ENCODE peak calls at places on chromosomes 6 and 20, in four cellular contexts. X, Y, N and M are unnamed samples.

GRCh38 chr6:154347981-154348380 is 8.6 kb downstream of the IPCEF1 start:
- DNase-seq in Y (no peak), N (no peak), X (no peak), M (no peak)

GRCh38 chr6:149244105-149244504 is 73.4 kb upstream of the TAB2 start:
- DNase-seq in X (no peak), Y (no peak), N (no peak), M (no peak)

GRCh38 chr20:5996765-5997164 is 46.3 kb downstream of the MCM8 start:
- DNase-seq in N (no peak), X (no peak), Y (no peak), M (no peak)

GRCh38 chr6:39821739-39822532 is 29.8 kb downstream of the DAAM2 start:
- DNase-seq in Y (no peak), X (no peak), N (peak), M (no peak)

GRCh38 chr6:12077021-12077420 is 64.9 kb downstream of the HIVEP1 start:
- DNase-seq in X (no peak), N (no peak), Y (no peak), M (no peak)

GRCh38 chr6:74128536-74128935 is 432.5 kb downstream of the CD109 start:
- DNase-seq in Y (no peak), N (no peak), X (no peak), M (no peak)

GRCh38 chr6:30742316-30743098 is at the start of gene FLOT1:
- DNase-seq in N (peak), X (peak), Y (peak), M (no peak)

GRCh38 chr6:36610576-36611336 is 16.6 kb downstream of the SRSF3 start:
- DNase-seq in Y (no peak), N (no peak), X (no peak), M (no peak)

GRCh38 chr6:98835149-98836024 is 1.0 kb downstream of the POU3F2 start:
- DNase-seq in X (no peak), N (no peak), Y (peak), M (no peak)

GRCh38 chr6:85537055-85537494 is 56.6 kb downstream of the SNX14 start:
- DNase-seq in X (no peak), Y (peak), N (no peak), M (no peak)

GRCh38 chr20:59342017-59342957 is 41.9 kb downstream of the EDN3 start:
- DNase-seq in N (no peak), Y (peak), X (no peak), M (no peak)

GRCh38 chr6:142275146-142276006 is 26.4 kb upstream of the ADGRG6 start:
- DNase-seq in Y (no peak), N (no peak), X (no peak), M (no peak)

GRCh38 chr6:2999005-2999620 is 581 bp upstream of the NQO2 start:
- DNase-seq in N (no peak), X (no peak), Y (peak), M (peak)

GRCh38 chr6:36118550-36119107 is 11.7 kb upstream of the MAPK13 start:
- DNase-seq in X (no peak), Y (no peak), N (no peak), M (peak)

GRCh38 chr6:816510-817084 is 123.7 kb upstream of the EXOC2 start:
- DNase-seq in N (no peak), Y (no peak), X (no peak), M (no peak)

GRCh38 chr6:48069280-48069679 is 41.7 kb downstream of the PTCHD4 start:
- DNase-seq in N (no peak), X (no peak), Y (no peak), M (no peak)

GRCh38 chr20:13915244-13915643 is 75.2 kb downstream of the SEL1L2 start:
- DNase-seq in N (no peak), X (no peak), Y (no peak), M (no peak)

GRCh38 chr6:101931766-101932165 is 538.3 kb downstream of the GRIK2 start:
- DNase-seq in N (no peak), Y (peak), X (peak), M (no peak)

GRCh38 chr20:5663396-5663795 is 86.8 kb upstream of the SHLD1 start:
- DNase-seq in Y (no peak), X (no peak), N (no peak), M (no peak)

GRCh38 chr20:7829031-7829430 is 111.2 kb downstream of the HAO1 start:
- DNase-seq in X (no peak), N (no peak), Y (no peak), M (no peak)

GRCh38 chr6:168035661-168036616 is 38.5 kb downstream of the KIF25 start:
- DNase-seq in Y (peak), N (no peak), X (no peak), M (no peak)

GRCh38 chr6:33976425-33977360 is 169.2 kb downstream of the GRM4 start:
- DNase-seq in X (no peak), Y (no peak), N (no peak), M (no peak)

GRCh38 chr6:149202100-149202499 is 115.4 kb upstream of the TAB2 start:
- DNase-seq in Y (no peak), N (no peak), X (no peak), M (no peak)

GRCh38 chr6:34389034-34389433 is 3.4 kb downstream of the NUDT3 start:
- DNase-seq in Y (no peak), N (no peak), X (no peak), M (no peak)

GRCh38 chr6:96301781-96302180 is 219.8 kb upstream of the UFL1 start:
- DNase-seq in X (peak), N (no peak), Y (peak), M (no peak)

GRCh38 chr6:42891199-42891722 is 11.8 kb downstream of the RPL7L1 start:
- DNase-seq in X (no peak), Y (no peak), N (no peak), M (no peak)

GRCh38 chr6:16787128-16787685 is 25.9 kb upstream of the ATXN1 start:
- DNase-seq in N (no peak), Y (peak), X (no peak), M (no peak)

GRCh38 chr20:2752631-2753455 is 47.6 kb downstream of the CPXM1 start:
- DNase-seq in Y (peak), N (no peak), X (no peak), M (no peak)

GRCh38 chr20:60365063-60365640 is 406.9 kb downstream of the CDH26 start:
- DNase-seq in Y (no peak), X (no peak), N (no peak), M (no peak)

GRCh38 chr20:60363698-60364097 is 405.5 kb downstream of the CDH26 start:
- DNase-seq in N (no peak), X (no peak), Y (no peak), M (no peak)

GRCh38 chr20:60361761-60362410 is 403.7 kb downstream of the CDH26 start:
- DNase-seq in X (no peak), N (no peak), Y (no peak), M (no peak)

GRCh38 chr20:60365882-60366281 is 407.7 kb downstream of the CDH26 start:
- DNase-seq in Y (peak), N (no peak), X (no peak), M (no peak)

DNA sequence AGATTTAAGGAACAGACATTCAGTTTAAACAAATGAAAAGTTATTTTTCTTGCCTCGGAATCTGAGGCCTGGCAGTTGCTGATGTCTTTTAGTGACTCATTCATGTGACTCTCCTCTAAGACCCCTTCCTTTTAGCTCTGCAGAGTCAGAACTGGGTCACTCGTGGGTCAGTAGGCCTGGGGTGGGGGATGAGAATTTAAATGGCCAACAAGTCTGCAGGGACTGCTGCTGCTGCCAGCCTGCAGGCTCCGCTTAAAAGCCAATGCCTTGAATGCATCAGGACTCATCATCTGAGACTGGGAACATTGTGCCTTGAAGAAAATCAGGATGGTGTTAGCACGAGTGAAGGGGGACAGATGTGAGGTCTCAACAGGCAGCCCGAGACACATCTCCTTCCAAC is 404.3 kb downstream of the CDH26 start:
- DNase-seq in Y (no peak), N (no peak), X (no peak), M (no peak)
- H3K27ac ChIP-seq in Y (no peak), N (no peak), X (no peak), M (no peak)

GRCh38 chr20:44746367-44747165 is 901 bp downstream of the KCNK15 start:
- DNase-seq in N (no peak), X (no peak), Y (peak), M (no peak)
- H3K27ac ChIP-seq in N (no peak), X (no peak), Y (no peak), M (peak)

DNA sequence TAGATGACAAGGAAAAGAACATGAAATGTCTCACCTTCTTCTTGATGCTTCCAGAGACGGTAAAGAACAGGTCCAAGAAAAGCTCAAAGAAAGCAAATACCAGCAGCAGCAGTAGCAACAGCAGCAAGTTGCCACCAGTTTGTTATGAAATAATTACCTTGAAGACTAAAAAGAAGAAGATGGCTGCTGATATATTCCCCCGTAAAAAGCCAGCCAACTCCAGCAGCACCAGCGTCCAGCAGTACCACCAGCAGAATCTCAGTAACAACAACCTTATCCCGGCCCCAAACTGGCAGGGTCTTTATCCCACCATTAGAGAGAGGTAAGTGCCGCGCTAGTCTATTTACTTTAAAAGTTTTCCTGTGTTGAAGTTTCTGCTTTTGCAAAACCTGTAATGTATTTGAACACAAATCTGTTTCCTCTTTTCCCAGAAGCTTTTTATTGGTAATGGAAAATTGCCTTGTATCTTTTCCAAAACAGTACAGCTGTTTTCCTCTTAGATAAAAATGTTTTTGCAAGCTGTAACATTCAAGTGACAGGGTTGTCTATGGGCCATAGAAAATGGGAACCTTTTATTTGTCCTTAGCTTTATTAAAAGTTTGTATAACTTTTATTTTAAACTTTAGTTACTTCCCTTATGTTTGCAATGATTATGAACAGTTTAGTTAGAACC is 723 bp downstream of the BTBD3 start:
- DNase-seq in X (no peak), N (no peak), Y (no peak), M (no peak)
- H3K27ac ChIP-seq in X (no peak), N (peak), Y (no peak), M (no peak)

GRCh38 chr6:112581015-112581414 is 233.9 kb downstream of the RFPL4B start:
- DNase-seq in X (no peak), N (no peak), Y (no peak), M (no peak)
- H3K27ac ChIP-seq in X (no peak), N (no peak), Y (no peak), M (no peak)